ENCODE peak calls at places on chromosomes 12 and 14, in six cellular contexts. R, I, N, Z, P and O are unnamed samples.
A peak's percentile ranks its signal among the peaks of the same experiment; 100 is the strongest.

GRCh38 chr12:81502912-81503695 is 256.0 kb downstream of the PPFIA2 start:
- DNase-seq in I (no peak), P (no peak), R (no peak), Z (no peak), N (peak; percentile 90), O (peak; percentile 77)

GRCh38 chr12:120719072-120719471 is 6.6 kb upstream of the ACADS start:
- DNase-seq in R (no peak), P (no peak), N (no peak), I (no peak), Z (no peak), O (no peak)

GRCh38 chr12:59097876-59098275 is 177.6 kb upstream of the LRIG3 start:
- DNase-seq in R (no peak), I (no peak), N (no peak), P (no peak), Z (no peak), O (no peak)

GRCh38 chr12:49323524-49324097 is 556 bp downstream of the TROAP start:
- DNase-seq in I (no peak), P (no peak), R (no peak), N (no peak), Z (no peak), O (no peak)

GRCh38 chr12:58069268-58069967 is 128.1 kb downstream of the ATP23 start:
- DNase-seq in I (peak; percentile 34), R (no peak), P (no peak), N (peak; percentile 25), Z (no peak), O (no peak)

GRCh38 chr14:52878469-52878868 is 72.4 kb downstream of the FERMT2 start:
- DNase-seq in P (no peak), R (no peak), I (no peak), Z (no peak), N (no peak), O (no peak)

GRCh38 chr12:23949212-23950010 is at the start of gene SOX5:
- DNase-seq in Z (peak; percentile 11), P (no peak), R (peak; percentile 67), I (no peak), N (no peak), O (no peak)

GRCh38 chr12:19750116-19750644 is 310.9 kb downstream of the AEBP2 start:
- DNase-seq in Z (no peak), P (no peak), N (no peak), I (no peak), R (no peak), O (no peak)

GRCh38 chr12:54173066-54173726 is 15.6 kb downstream of the SMUG1 start:
- DNase-seq in Z (peak; percentile 29), P (peak; percentile 25), I (no peak), R (peak; percentile 45), N (no peak), O (no peak)

GRCh38 chr12:93645702-93646101 is 31.5 kb upstream of the CRADD start:
- DNase-seq in P (no peak), N (peak; percentile 50), Z (no peak), R (no peak), I (peak; percentile 21), O (no peak)

GRCh38 chr12:57430117-57430930 is 519 bp downstream of the R3HDM2 start:
- DNase-seq in I (peak; percentile 6), P (no peak), R (no peak), N (no peak), Z (no peak), O (peak; percentile 22)

GRCh38 chr14:75527449-75528163 is 5.3 kb downstream of the BATF start:
- DNase-seq in N (no peak), P (no peak), I (no peak), R (no peak), Z (no peak), O (no peak)

GRCh38 chr12:51371295-51371953 is 19.8 kb downstream of the GALNT6 start:
- DNase-seq in P (no peak), R (no peak), Z (no peak), N (peak; percentile 96), I (peak; percentile 97), O (peak; percentile 95)

GRCh38 chr12:30877110-30877875 is 49.3 kb upstream of the TSPAN11 start:
- DNase-seq in N (no peak), I (no peak), P (no peak), R (peak; percentile 85), Z (no peak), O (no peak)

GRCh38 chr12:103560604-103561101 is 26.4 kb upstream of the STAB2 start:
- DNase-seq in R (no peak), Z (no peak), P (no peak), N (peak; percentile 95), I (peak; percentile 98), O (peak; percentile 98)

GRCh38 chr12:92297405-92297804 is 151.8 kb upstream of the BTG1 start:
- DNase-seq in Z (no peak), I (no peak), P (no peak), R (no peak), N (no peak), O (no peak)

GRCh38 chr12:114820773-114821172 is 136.8 kb upstream of the TBX3 start:
- DNase-seq in Z (no peak), N (no peak), I (no peak), R (no peak), P (no peak), O (no peak)

GRCh38 chr14:64692189-64692588 is 12.0 kb upstream of the PLEKHG3 start:
- DNase-seq in Z (no peak), I (no peak), P (no peak), R (no peak), N (no peak), O (no peak)

GRCh38 chr12:94187351-94187750 is 39.0 kb downstream of the PLXNC1 start:
- DNase-seq in I (no peak), R (peak; percentile 55), N (no peak), Z (no peak), P (no peak), O (no peak)

GRCh38 chr12:75692883-75693282 is 181.5 kb upstream of the KRR1 start:
- DNase-seq in N (peak; percentile 49), P (no peak), R (no peak), Z (no peak), I (no peak), O (no peak)

GRCh38 chr14:31297701-31298344 is 90.2 kb upstream of the HECTD1 start:
- DNase-seq in P (no peak), R (no peak), Z (no peak), I (peak; percentile 6), N (no peak), O (no peak)

GRCh38 chr14:93804654-93805053 is 16.4 kb upstream of the PRIMA1 start:
- DNase-seq in I (no peak), Z (no peak), N (no peak), P (no peak), R (no peak), O (no peak)

GRCh38 chr12:119989619-119990381 is 764 bp downstream of the BICDL1 start:
- DNase-seq in I (peak; percentile 45), P (peak; percentile 71), N (peak; percentile 47), R (peak; percentile 20), Z (peak; percentile 15), O (no peak)

GRCh38 chr12:94616217-94616729 is 34.1 kb downstream of the TMCC3 start:
- DNase-seq in I (no peak), N (no peak), R (no peak), Z (peak; percentile 73), P (no peak), O (no peak)

GRCh38 chr12:6979021-6979420 is 8.3 kb downstream of the EMG1 start:
- DNase-seq in R (no peak), I (no peak), P (no peak), Z (no peak), N (no peak), O (no peak)

GRCh38 chr12:99282086-99282485 is 365.5 kb upstream of the GARIN6 start:
- DNase-seq in I (no peak), Z (no peak), R (no peak), P (no peak), N (no peak), O (no peak)

GRCh38 chr12:108955225-108955835 is 65.5 kb downstream of the SVOP start:
- DNase-seq in N (peak; percentile 7), Z (no peak), I (no peak), R (peak; percentile 86), P (no peak), O (no peak)

GRCh38 chr14:67429651-67430205 is 17.8 kb upstream of the PLEK2 start:
- DNase-seq in Z (no peak), P (no peak), I (no peak), N (no peak), R (no peak), O (no peak)

GRCh38 chr14:22668417-22668816 is 24.3 kb upstream of the OR6J1 start:
- DNase-seq in P (no peak), R (no peak), N (peak; percentile 89), Z (no peak), I (peak; percentile 56), O (no peak)

GRCh38 chr14:45807187-45807586 is 554.2 kb upstream of the MIS18BP1 start:
- DNase-seq in P (no peak), N (no peak), Z (no peak), R (no peak), I (no peak), O (no peak)

GRCh38 chr12:107539196-107539939 is 146.2 kb upstream of the PWP1 start:
- DNase-seq in R (no peak), I (no peak), N (no peak), Z (no peak), P (no peak), O (no peak)

GRCh38 chr14:37985826-37986470 is 221.8 kb upstream of the SSTR1 start:
- DNase-seq in R (peak; percentile 30), Z (no peak), N (peak; percentile 12), I (peak; percentile 32), P (peak; percentile 5), O (no peak)

GRCh38 chr12:124921200-124922008 is 7.0 kb upstream of the UBC start:
- DNase-seq in N (no peak), R (no peak), Z (no peak), I (peak; percentile 91), P (peak; percentile 84), O (no peak)

GRCh38 chr14:50846171-50846880 is 15.4 kb upstream of the NIN start:
- DNase-seq in R (no peak), I (peak; percentile 83), Z (no peak), N (no peak), P (no peak), O (peak; percentile 68)